ENCODE peak calls at places on chromosomes 16 and 17, in four cellular contexts. V is HepG2, O is pancreas, N is heart left ventricle. G is an unnamed sample.

GRCh38 chr16:3161235-3162018 is 26.6 kb upstream of the OR1F1 start:
- DNase-seq in V (no peak), O (no peak), N (peak; percentile 56), G (no peak)

GRCh38 chr16:63578791-63579190 is 1542.6 kb upstream of the CDH8 start:
- DNase-seq in V (no peak), O (no peak), N (no peak), G (no peak)

GRCh38 chr16:12548270-12548983 is 255.3 kb downstream of the CPPED1 start:
- DNase-seq in V (no peak), O (no peak), N (no peak), G (no peak)

GRCh38 chr17:27764589-27764988 is 35.7 kb downstream of the NOS2 start:
- DNase-seq in V (no peak), O (no peak), N (no peak), G (no peak)

GRCh38 chr16:53502331-53503269 is at the start of gene AKTIP:
- DNase-seq in V (no peak), O (peak; percentile 94), N (no peak), G (peak; percentile 77)

GRCh38 chr17:66964083-66964771 is at the start of gene CACNG4:
- DNase-seq in V (no peak), O (no peak), N (peak; percentile 21), G (no peak)

GRCh38 chr16:89586853-89587252 is 11.3 kb downstream of the CPNE7 start:
- DNase-seq in V (no peak), O (no peak), N (no peak), G (no peak)

GRCh38 chr17:3944485-3945388 is 19.5 kb downstream of the ATP2A3 start:
- DNase-seq in V (no peak), O (peak; percentile 70), N (peak; percentile 89), G (no peak)

GRCh38 chr17:38885044-38885727 is 15.3 kb downstream of the LASP1 start:
- DNase-seq in V (peak; percentile 52), O (no peak), N (no peak), G (no peak)

GRCh38 chr17:38885728-38886642 is 16.1 kb downstream of the LASP1 start:
- DNase-seq in V (no peak), O (no peak), N (no peak), G (no peak)

GRCh38 chr17:38886643-38887010 is 16.8 kb downstream of the LASP1 start:
- DNase-seq in V (no peak), O (no peak), N (no peak), G (no peak)

GRCh38 chr17:38881600-38882191 is 11.8 kb downstream of the LASP1 start:
- DNase-seq in V (no peak), O (peak; percentile 66), N (peak; percentile 81), G (peak; percentile 64)

DNA sequence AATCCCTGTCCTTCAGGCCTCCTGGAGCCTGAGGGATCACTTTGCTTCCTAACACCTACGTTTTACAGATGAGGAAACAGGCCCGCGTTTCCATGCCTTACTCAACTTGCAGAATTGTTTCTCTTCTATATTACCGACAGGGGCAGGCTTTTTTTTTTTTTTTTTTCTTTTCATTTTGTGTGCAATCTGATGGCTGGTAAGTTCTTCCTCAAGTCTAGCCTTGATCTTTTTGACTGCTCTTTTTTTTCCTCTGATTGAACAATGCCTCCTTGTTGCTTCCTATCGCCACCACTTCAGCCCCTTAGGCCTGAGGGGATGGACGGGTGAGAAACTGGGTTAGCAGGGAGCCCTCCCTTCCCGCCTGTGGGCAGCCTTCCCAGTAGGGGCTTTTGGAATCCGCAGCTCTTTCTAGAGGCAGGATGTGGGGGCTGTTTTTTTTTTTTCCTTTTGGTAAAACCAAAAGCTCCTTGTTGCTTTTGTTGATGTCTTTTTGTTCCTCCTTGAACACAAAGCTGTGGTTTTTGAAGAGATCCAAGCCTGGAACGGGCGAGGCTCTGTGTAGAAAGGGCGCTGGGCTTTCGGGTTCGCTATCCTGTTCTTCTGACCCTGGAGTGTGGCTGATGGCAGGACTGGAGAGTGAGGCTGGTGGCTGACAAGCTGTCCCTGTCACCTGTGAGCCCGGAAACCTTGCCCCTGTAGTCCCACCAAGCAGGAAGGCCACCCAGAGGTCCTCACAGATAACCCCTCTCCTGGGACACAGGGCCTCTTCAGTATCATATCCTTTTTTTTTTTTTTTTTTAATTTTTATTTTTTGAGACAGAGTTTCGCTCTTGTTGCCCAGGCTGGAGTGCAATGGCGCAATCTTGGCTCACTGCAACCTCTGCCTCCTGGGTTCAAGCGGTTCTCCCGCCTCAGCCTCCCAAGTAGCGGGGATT is 14.0 kb downstream of the LASP1 start:
- DNase-seq in V (no peak), O (no peak), N (no peak), G (no peak)
- H3K4me1 ChIP-seq in V (peaks cover 56% of the 10 kb centered on the region), O (peaks cover 28% of the 10 kb centered on the region), N (peaks cover 81% of the 10 kb centered on the region), G (peaks cover 48% of the 10 kb centered on the region)

GRCh38 chr17:61402978-61403845 is 3.6 kb downstream of the TBX2 start:
- DNase-seq in V (no peak), O (peak; percentile 45), N (peak; percentile 69), G (no peak)

GRCh38 chr17:61400058-61400785 is 579 bp downstream of the TBX2 start:
- DNase-seq in V (no peak), O (no peak), N (peak; percentile 63), G (no peak)

GRCh38 chr17:61400786-61401279 is 1.2 kb downstream of the TBX2 start:
- DNase-seq in V (no peak), O (peak; percentile 78), N (peak; percentile 64), G (no peak)

GRCh38 chr17:61402073-61402541 is 2.5 kb downstream of the TBX2 start:
- DNase-seq in V (no peak), O (no peak), N (peak; percentile 34), G (no peak)

DNA sequence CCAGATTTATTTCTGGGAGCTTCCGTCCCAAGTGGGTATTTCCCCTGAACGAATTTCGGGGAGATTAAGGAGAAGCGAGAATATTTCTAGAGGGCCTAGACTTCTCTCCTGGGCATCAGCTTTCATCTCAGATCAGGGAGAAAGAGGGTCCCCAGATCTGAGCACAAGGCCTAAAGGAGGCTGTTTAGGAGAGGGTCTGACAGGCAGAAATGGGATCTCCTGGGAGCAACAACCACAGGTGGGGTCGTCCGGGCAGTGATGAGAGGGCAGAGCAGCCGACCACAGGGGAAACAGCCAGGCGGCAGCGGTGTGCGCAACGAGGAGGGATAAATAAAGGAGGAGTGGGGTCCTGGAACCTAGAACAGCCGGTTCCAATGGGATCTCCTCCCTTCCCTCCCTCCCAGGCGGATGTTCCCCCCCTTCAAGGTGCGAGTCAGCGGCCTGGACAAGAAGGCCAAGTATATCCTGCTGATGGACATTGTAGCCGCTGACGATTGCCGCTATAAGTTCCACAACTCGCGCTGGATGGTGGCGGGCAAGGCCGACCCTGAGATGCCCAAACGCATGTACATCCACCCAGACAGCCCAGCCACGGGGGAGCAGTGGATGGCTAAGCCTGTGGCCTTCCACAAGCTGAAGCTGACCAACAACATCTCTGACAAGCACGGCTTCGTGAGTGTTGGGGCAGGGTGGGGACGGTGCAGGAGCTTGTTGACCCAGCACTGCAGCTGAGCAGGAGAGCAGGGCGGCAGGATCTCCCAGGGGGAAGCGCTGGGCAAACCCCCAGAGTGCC is 1.8 kb downstream of the TBX2 start:
- DNase-seq in V (no peak), O (no peak), N (peak; percentile 57), G (no peak)
- H3K4me3 ChIP-seq in V (peak overlapping the region; percentile 72), O (peak overlapping the region; percentile 62), N (peak overlapping the region; percentile 69), G (peak overlapping the region; percentile 87)

GRCh38 chr17:76422406-76422805 is 30.5 kb downstream of the UBE2O start:
- DNase-seq in V (no peak), O (no peak), N (no peak), G (no peak)

GRCh38 chr17:76422860-76423259 is 30.1 kb downstream of the UBE2O start:
- DNase-seq in V (no peak), O (no peak), N (no peak), G (no peak)

GRCh38 chr17:76419576-76420245 is 33.2 kb downstream of the UBE2O start:
- DNase-seq in V (no peak), O (no peak), N (no peak), G (no peak)

GRCh38 chr17:76420356-76421053 is 32.4 kb downstream of the UBE2O start:
- DNase-seq in V (no peak), O (no peak), N (no peak), G (no peak)

GRCh38 chr17:76421054-76421427 is 31.9 kb downstream of the UBE2O start:
- DNase-seq in V (no peak), O (no peak), N (no peak), G (no peak)
- H3K4me1 ChIP-seq in V (no peaks in the 10 kb centered on the region), O (no peaks in the 10 kb centered on the region), N (peaks cover 63% of the 10 kb centered on the region), G (peaks cover 14% of the 10 kb centered on the region)

GRCh38 chr16:31073823-31074072 is 292 bp downstream of the ZNF668 start:
- DNase-seq in V (no peak), O (no peak), N (no peak), G (no peak)
- H3K4me3 ChIP-seq in V (peak overlapping the region; percentile 75), O (peak overlapping the region; percentile 100), N (peak overlapping the region; percentile 92), G (peak overlapping the region; percentile 69)

GRCh38 chr17:64354824-64355535 is 35.7 kb downstream of the PECAM1 start:
- DNase-seq in V (no peak), O (no peak), N (no peak), G (no peak)
- H3K4me1 ChIP-seq in V (peaks cover 14% of the 10 kb centered on the region), O (no peaks in the 10 kb centered on the region), N (peaks cover 38% of the 10 kb centered on the region), G (peaks cover 18% of the 10 kb centered on the region)

GRCh38 chr16:69466547-69466946 is 42.1 kb downstream of the CYB5B start:
- DNase-seq in V (no peak), O (no peak), N (no peak), G (no peak)
- H3K4me3 ChIP-seq in V (no peak overlapping the region), O (no peak overlapping the region), N (no peak overlapping the region), G (no peak overlapping the region)